ENCODE peak calls at places on chromosomes 5 and 9, in eight cellular contexts. T is neural progenitor cell; U is GM12891; S is psoas muscle; P is hypothalamus; R is stimulated activated naive CD4-positive, alpha-beta T cell; Q is COR-L47; Y is G401. N is an unnamed sample.

GRCh38 chr5:6556089-6556801 is 76.6 kb downstream of the NSUN2 start:
- DNase-seq in P (peak), R (no peak), Y (peak), T (no peak), Q (no peak), S (no peak), U (no peak), N (no peak)

GRCh38 chr9:123657921-123658320 is 272.0 kb downstream of the DENND1A start:
- DNase-seq in Y (no peak), Q (no peak), P (no peak), S (no peak), U (no peak), T (no peak), R (no peak), N (no peak)

GRCh38 chr5:169084775-169085566 is 216.0 kb downstream of the SLIT3 start:
- DNase-seq in U (no peak), P (no peak), T (peak), R (no peak), S (no peak), Q (no peak), Y (no peak), N (no peak)

GRCh38 chr5:415928-416635 is 26.9 kb upstream of the EXOC3 start:
- DNase-seq in U (no peak), Y (no peak), Q (no peak), P (no peak), S (no peak), R (no peak), T (peak), N (no peak)

GRCh38 chr5:154479944-154480750 is 2.1 kb upstream of the HAND1 start:
- DNase-seq in S (no peak), U (no peak), P (no peak), R (no peak), T (peak), Q (no peak), Y (no peak), N (no peak)

GRCh38 chr5:78243639-78244038 is 50.9 kb downstream of the AP3B1 start:
- DNase-seq in Q (no peak), U (no peak), S (no peak), Y (no peak), P (no peak), T (no peak), R (no peak), N (no peak)

GRCh38 chr5:159211712-159212111 is 2.4 kb upstream of the RNF145 start:
- DNase-seq in U (no peak), P (no peak), Y (no peak), T (no peak), S (no peak), R (no peak), Q (no peak), N (no peak)

GRCh38 chr9:36118201-36118600 is 18.3 kb upstream of the GLIPR2 start:
- DNase-seq in T (no peak), S (no peak), U (no peak), P (no peak), Y (no peak), Q (no peak), R (no peak), N (no peak)

GRCh38 chr9:111983484-111983908 is 86.9 kb downstream of the UGCG start:
- DNase-seq in T (no peak), R (no peak), Q (no peak), U (peak), P (no peak), S (no peak), Y (no peak), N (no peak)

GRCh38 chr9:82152181-82152580 is 163.6 kb downstream of the SPATA31D1 start:
- DNase-seq in S (no peak), T (no peak), U (no peak), R (no peak), P (no peak), Q (no peak), Y (no peak), N (no peak)

GRCh38 chr9:86945868-86946711 is 1.2 kb downstream of the GAS1 start:
- DNase-seq in R (peak), T (peak), P (peak), S (peak), U (peak), Y (peak), Q (peak), N (peak)

GRCh38 chr9:22142681-22143080 is 133.6 kb upstream of the CDKN2B start:
- DNase-seq in Q (no peak), S (no peak), T (no peak), U (no peak), R (no peak), Y (no peak), P (no peak), N (no peak)

GRCh38 chr5:170606939-170607338 is 103.1 kb downstream of the KCNIP1 start:
- DNase-seq in T (peak), Q (no peak), U (no peak), R (no peak), P (no peak), Y (peak), S (no peak), N (no peak)

GRCh38 chr5:161483721-161484120 is 62.8 kb downstream of the GABRB2 start:
- DNase-seq in R (no peak), Q (no peak), Y (peak), T (no peak), U (no peak), P (no peak), S (no peak), N (no peak)

GRCh38 chr9:128887914-128888350 is 6.0 kb downstream of the LRRC8A start:
- DNase-seq in S (no peak), R (no peak), P (no peak), Y (no peak), U (no peak), T (peak), Q (no peak), N (no peak)

GRCh38 chr5:62059960-62060359 is 246.0 kb upstream of the KIF2A start:
- DNase-seq in S (no peak), U (no peak), Y (no peak), R (no peak), Q (no peak), P (no peak), T (no peak), N (no peak)

GRCh38 chr5:14850419-14851066 is 21.0 kb downstream of the ANKH start:
- DNase-seq in U (no peak), P (no peak), S (no peak), R (no peak), Q (no peak), Y (no peak), T (no peak), N (no peak)

GRCh38 chr9:128595471-128595870 is 43.1 kb downstream of the SPTAN1 start:
- DNase-seq in R (no peak), U (no peak), Q (no peak), Y (no peak), P (no peak), T (no peak), S (no peak), N (no peak)

GRCh38 chr5:6551287-6551954 is 81.4 kb downstream of the NSUN2 start:
- DNase-seq in Y (peak), T (no peak), P (no peak), U (no peak), R (no peak), S (peak), Q (no peak), N (no peak)

GRCh38 chr9:3180696-3181048 is 336.8 kb upstream of the PUM3 start:
- DNase-seq in Q (no peak), Y (peak), R (no peak), T (no peak), U (no peak), S (no peak), P (no peak), N (no peak)

GRCh38 chr9:120874226-120874839 is 2.7 kb downstream of the PHF19 start:
- DNase-seq in U (no peak), P (no peak), Q (no peak), Y (no peak), S (no peak), T (no peak), R (no peak), N (no peak)

GRCh38 chr9:104810421-104811339 is 46.8 kb downstream of the NIPSNAP3B start:
- DNase-seq in T (no peak), R (no peak), U (no peak), P (no peak), Q (no peak), S (peak), Y (no peak), N (peak)

GRCh38 chr9:132797861-132798659 is 80.0 kb downstream of the AK8 start:
- DNase-seq in S (no peak), U (no peak), R (no peak), Q (no peak), T (no peak), Y (peak), P (no peak), N (no peak)

GRCh38 chr9:73038613-73039012 is 85.8 kb upstream of the ALDH1A1 start:
- DNase-seq in R (no peak), U (no peak), T (no peak), Q (no peak), Y (peak), S (peak), P (peak), N (peak)

GRCh38 chr9:133869674-133870419 is 122.3 kb downstream of the VAV2 start:
- DNase-seq in P (no peak), Y (no peak), T (no peak), Q (no peak), U (no peak), R (no peak), S (no peak), N (no peak)

GRCh38 chr5:159316519-159317383 is 13.5 kb downstream of the IL12B start:
- DNase-seq in U (no peak), S (no peak), R (peak), P (no peak), T (peak), Q (peak), Y (peak), N (peak)

GRCh38 chr5:172791726-172792445 is 20.9 kb upstream of the DUSP1 start:
- DNase-seq in Y (no peak), T (no peak), U (no peak), Q (no peak), S (no peak), P (no peak), R (no peak), N (no peak)

GRCh38 chr5:7867260-7867659 is 1.6 kb downstream of the FASTKD3 start:
- DNase-seq in Q (no peak), R (no peak), P (no peak), Y (peak), T (no peak), U (no peak), S (no peak), N (no peak)

GRCh38 chr5:78509884-78510769 is 138.4 kb downstream of the LHFPL2 start:
- DNase-seq in U (peak), P (peak), T (peak), S (peak), Q (peak), Y (peak), R (no peak), N (peak)